ENCODE peak calls at places on chromosomes 11 and 22, in seven cellular contexts. J, V, N, F, D, U and S are unnamed samples.

GRCh38 chr11:99671808-99672409 is 651.2 kb downstream of the CNTN5 start:
- DNase-seq in J (no peak), V (no peak), N (no peak), F (no peak), D (no peak), U (no peak), S (no peak)

GRCh38 chr22:38266120-38266519 is 6.7 kb downstream of the TMEM184B start:
- DNase-seq in J (no peak), V (no peak), N (peak; percentile 65), F (no peak), D (peak; percentile 19), U (no peak), S (no peak)

GRCh38 chr11:131692961-131693360 is 322.5 kb downstream of the NTM start:
- DNase-seq in J (no peak), V (no peak), N (no peak), F (no peak), D (no peak), U (no peak), S (no peak)

GRCh38 chr11:70298243-70298915 is 27.9 kb downstream of the PPFIA1 start:
- DNase-seq in J (peak; percentile 6), V (no peak), N (no peak), F (peak; percentile 54), D (peak; percentile 46), U (no peak), S (no peak)

GRCh38 chr22:47107431-47107830 is 345.0 kb downstream of the TBC1D22A start:
- DNase-seq in J (peak; percentile 67), V (no peak), N (no peak), F (peak; percentile 82), D (peak; percentile 88), U (peak; percentile 51), S (peak; percentile 23)

GRCh38 chr22:28440517-28441366 is 238.9 kb downstream of the TTC28 start:
- DNase-seq in J (no peak), V (no peak), N (no peak), F (no peak), D (peak; percentile 80), U (no peak), S (no peak)

GRCh38 chr11:8354622-8355417 is 91.1 kb upstream of the LMO1 start:
- DNase-seq in J (peak; percentile 24), V (peak; percentile 83), N (no peak), F (peak; percentile 32), D (no peak), U (no peak), S (no peak)

GRCh38 chr11:12008790-12009616 is 577 bp upstream of the DKK3 start:
- DNase-seq in J (peak; percentile 36), V (peak; percentile 89), N (peak; percentile 72), F (no peak), D (peak; percentile 46), U (no peak), S (no peak)

GRCh38 chr11:71055925-71056324 is 196.5 kb downstream of the SHANK2 start:
- DNase-seq in J (no peak), V (no peak), N (no peak), F (no peak), D (no peak), U (no peak), S (no peak)

GRCh38 chr22:48894064-48894671 is 933.5 kb downstream of the BRD1 start:
- DNase-seq in J (no peak), V (no peak), N (peak; percentile 12), F (no peak), D (no peak), U (no peak), S (no peak)

GRCh38 chr22:26674211-26675190 is 17.1 kb downstream of the MIAT start:
- DNase-seq in J (peak; percentile 29), V (no peak), N (no peak), F (no peak), D (no peak), U (no peak), S (no peak)

GRCh38 chr11:73425118-73425517 is 48.9 kb downstream of the RELT start:
- DNase-seq in J (no peak), V (no peak), N (no peak), F (no peak), D (no peak), U (no peak), S (no peak)

GRCh38 chr22:26956346-26956745 is 299.0 kb downstream of the MIAT start:
- DNase-seq in J (no peak), V (no peak), N (no peak), F (no peak), D (no peak), U (no peak), S (no peak)

GRCh38 chr11:128453444-128454336 is 133.7 kb downstream of the ETS1 start:
- DNase-seq in J (peak; percentile 94), V (no peak), N (no peak), F (peak; percentile 88), D (peak; percentile 99), U (no peak), S (peak; percentile 78)

GRCh38 chr11:113148076-113148475 is 166.3 kb upstream of the TTC12 start:
- DNase-seq in J (no peak), V (no peak), N (no peak), F (no peak), D (no peak), U (no peak), S (no peak)

GRCh38 chr22:47266329-47266728 is 503.9 kb downstream of the TBC1D22A start:
- DNase-seq in J (no peak), V (no peak), N (no peak), F (no peak), D (no peak), U (no peak), S (no peak)

GRCh38 chr22:34992672-34993071 is 73.3 kb upstream of the ISX start:
- DNase-seq in J (no peak), V (no peak), N (no peak), F (no peak), D (no peak), U (no peak), S (no peak)

GRCh38 chr22:44740307-44740706 is 12.1 kb upstream of the ARHGAP8 start:
- DNase-seq in J (no peak), V (no peak), N (no peak), F (no peak), D (no peak), U (no peak), S (no peak)

GRCh38 chr22:44737414-44738346 is 14.7 kb upstream of the ARHGAP8 start:
- DNase-seq in J (no peak), V (no peak), N (no peak), F (no peak), D (no peak), U (no peak), S (no peak)

GRCh38 chr22:44736581-44737413 is 15.6 kb upstream of the ARHGAP8 start:
- DNase-seq in J (no peak), V (no peak), N (no peak), F (no peak), D (peak; percentile 26), U (no peak), S (no peak)

GRCh38 chr22:44738347-44738715 is 14.0 kb upstream of the ARHGAP8 start:
- DNase-seq in J (no peak), V (no peak), N (peak; percentile 34), F (peak; percentile 21), D (peak; percentile 17), U (no peak), S (no peak)

DNA sequence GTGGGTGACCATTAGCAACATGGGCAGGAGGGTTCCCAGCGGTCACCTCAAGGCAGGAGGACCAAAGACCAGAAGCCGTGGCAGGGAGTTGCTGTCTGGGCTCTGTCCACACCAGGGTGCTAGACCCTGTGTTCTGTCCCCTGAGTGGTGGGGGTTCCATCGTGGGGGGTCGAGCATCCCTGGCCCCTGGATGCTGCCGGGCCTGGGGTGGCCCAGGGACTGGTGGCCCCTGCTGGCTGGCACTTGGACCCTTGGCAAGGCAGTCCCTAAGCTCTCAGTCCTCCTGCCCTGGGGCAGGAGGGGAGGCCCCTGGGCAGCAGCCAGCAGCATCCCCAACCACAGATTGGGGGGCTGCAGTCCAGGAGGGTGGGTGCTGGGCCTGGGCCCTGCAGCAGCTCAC is 13.4 kb upstream of the ARHGAP8 start:
- DNase-seq in J (no peak), V (no peak), N (no peak), F (no peak), D (no peak), U (no peak), S (no peak)
- H3K4me2 ChIP-seq in J (no peak overlapping the region), V (no peak overlapping the region), N (no peak overlapping the region), F (no peak overlapping the region), D (no peak overlapping the region), U (peak overlapping the region; percentile 60), S (no peak overlapping the region)

GRCh38 chr22:36463783-36464184 is 17.7 kb downstream of the TXN2 start:
- DNase-seq in J (no peak), V (no peak), N (no peak), F (no peak), D (no peak), U (no peak), S (no peak)

GRCh38 chr22:36464715-36465231 is 16.7 kb downstream of the TXN2 start:
- DNase-seq in J (no peak), V (no peak), N (no peak), F (no peak), D (no peak), U (no peak), S (no peak)

GRCh38 chr22:36460202-36460601 is 21.2 kb downstream of the TXN2 start:
- DNase-seq in J (no peak), V (no peak), N (no peak), F (no peak), D (no peak), U (no peak), S (no peak)

GRCh38 chr22:36462475-36462790 is 19.0 kb downstream of the TXN2 start:
- DNase-seq in J (no peak), V (no peak), N (no peak), F (no peak), D (no peak), U (no peak), S (no peak)

GRCh38 chr22:36461665-36462474 is 19.6 kb downstream of the TXN2 start:
- DNase-seq in J (peak; percentile 92), V (no peak), N (no peak), F (peak; percentile 84), D (peak; percentile 94), U (no peak), S (no peak)
- H3K27ac ChIP-seq in J (peak overlapping the region; percentile 64), V (no peak overlapping the region), N (no peak overlapping the region), F (peak overlapping the region; percentile 65), D (peak overlapping the region; percentile 24), U (peak overlapping the region; percentile 21), S (peak overlapping the region; percentile 42)

GRCh38 chr22:36467042-36467810 is 14.2 kb downstream of the TXN2 start:
- DNase-seq in J (peak; percentile 63), V (no peak), N (no peak), F (peak; percentile 36), D (peak; percentile 86), U (peak; percentile 46), S (no peak)
- H3K4me1 ChIP-seq in J (peaks cover 74% of the 10 kb centered on the region), V (no peaks in the 10 kb centered on the region), N (peaks cover 38% of the 10 kb centered on the region), F (peaks cover 67% of the 10 kb centered on the region), D (peaks cover 53% of the 10 kb centered on the region), U (peaks cover 65% of the 10 kb centered on the region), S (peaks cover 77% of the 10 kb centered on the region)

DNA sequence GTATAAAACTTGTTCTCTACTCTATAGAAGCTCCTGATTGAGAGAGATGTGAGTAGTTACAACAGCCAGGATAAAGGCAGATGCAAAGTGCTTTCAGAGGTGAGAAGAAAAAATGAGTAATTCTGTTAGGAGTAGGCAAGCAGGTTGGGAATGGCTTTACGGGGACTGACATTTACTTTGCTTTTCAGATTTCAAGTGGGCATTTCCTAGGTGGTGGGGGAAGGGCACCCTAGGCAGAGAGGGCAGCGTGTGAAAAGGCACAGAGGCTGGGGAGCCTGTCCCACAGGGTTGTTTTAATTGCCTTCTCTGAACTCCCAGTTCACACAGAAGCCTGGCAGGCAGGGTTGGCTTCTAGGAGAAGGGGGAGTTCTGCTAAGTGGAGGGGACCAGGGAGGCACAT is 106.5 kb downstream of the NAV2 start:
- DNase-seq in J (no peak), V (no peak), N (no peak), F (no peak), D (no peak), U (no peak), S (no peak)
- H3K4me2 ChIP-seq in J (no peak overlapping the region), V (no peak overlapping the region), N (no peak overlapping the region), F (no peak overlapping the region), D (no peak overlapping the region), U (no peak overlapping the region), S (no peak overlapping the region)